ENCODE peak calls at places on chromosomes 1 and 21, in six cellular contexts. Q is activated gamma-delta T cell, Z is cardiac fibroblast, G is EL, R is M059J, D is tibial artery. X is an unnamed sample.

GRCh38 chr1:64877151-64877550 is 89.2 kb downstream of the JAK1 start:
- DNase-seq in Z (no peak), R (no peak), D (no peak), G (no peak), Q (no peak), X (no peak)

GRCh38 chr1:63774617-63775417 is 1.0 kb downstream of the ROR1 start:
- DNase-seq in R (peak; percentile 62), Z (peak; percentile 49), G (peak; percentile 53), D (peak; percentile 54), Q (no peak), X (peak; percentile 52)

GRCh38 chr1:165717918-165718515 is 19.7 kb upstream of the ALDH9A1 start:
- DNase-seq in G (peak; percentile 66), R (peak; percentile 64), D (no peak), Z (peak; percentile 81), Q (no peak), X (peak; percentile 66)

GRCh38 chr21:36647279-36648093 is 51.4 kb upstream of the SIM2 start:
- DNase-seq in Q (no peak), Z (peak; percentile 27), R (peak; percentile 79), D (no peak), G (peak; percentile 70), X (peak; percentile 81)

GRCh38 chr1:93585059-93585966 is 96.3 kb downstream of the BCAR3 start:
- DNase-seq in R (no peak), Z (peak; percentile 85), D (no peak), G (peak; percentile 30), Q (no peak), X (peak; percentile 92)

GRCh38 chr1:3246251-3246650 is 177.2 kb downstream of the PRDM16 start:
- DNase-seq in D (no peak), R (no peak), G (no peak), Z (no peak), Q (no peak), X (no peak)

GRCh38 chr1:59141267-59141863 is 155.5 kb upstream of the FGGY start:
- DNase-seq in G (no peak), Z (no peak), Q (no peak), D (no peak), R (no peak), X (no peak)

GRCh38 chr1:35442737-35443136 is 114.5 kb downstream of the KIAA0319L start:
- DNase-seq in R (no peak), Q (no peak), Z (no peak), G (no peak), D (no peak), X (no peak)

GRCh38 chr1:56575865-56576264 is 3.5 kb downstream of the PLPP3 start:
- DNase-seq in D (no peak), Z (no peak), G (no peak), Q (no peak), R (no peak), X (no peak)

GRCh38 chr1:235298772-235299513 is 29.0 kb downstream of the ARID4B start:
- DNase-seq in R (peak; percentile 7), G (no peak), D (no peak), Z (no peak), Q (no peak), X (no peak)

GRCh38 chr1:245717611-245718010 is 562.8 kb downstream of the KIF26B start:
- DNase-seq in D (no peak), Z (no peak), Q (no peak), R (no peak), G (no peak), X (no peak)

GRCh38 chr1:234154320-234155251 is 218.7 kb upstream of the COA6 start:
- DNase-seq in G (peak; percentile 78), Z (peak; percentile 81), D (no peak), Q (no peak), R (peak; percentile 82), X (peak; percentile 80)

GRCh38 chr1:16120940-16121410 is 34.9 kb downstream of the EPHA2 start:
- DNase-seq in Q (no peak), D (no peak), G (no peak), Z (no peak), R (peak; percentile 73), X (no peak)

GRCh38 chr1:190258003-190258402 is 219.7 kb downstream of the BRINP3 start:
- DNase-seq in Z (no peak), D (no peak), Q (no peak), G (no peak), R (no peak), X (no peak)

GRCh38 chr1:180194546-180195207 is 35.4 kb upstream of the LHX4 start:
- DNase-seq in Q (no peak), Z (no peak), D (no peak), R (no peak), G (no peak), X (no peak)

GRCh38 chr1:107277022-107277421 is 136.2 kb downstream of the NTNG1 start:
- DNase-seq in R (peak; percentile 39), Z (peak; percentile 38), D (no peak), Q (no peak), G (peak; percentile 30), X (peak; percentile 60)

GRCh38 chr1:77540501-77541161 is 141.8 kb downstream of the ZZZ3 start:
- DNase-seq in D (no peak), Z (peak; percentile 76), R (peak; percentile 94), Q (no peak), G (peak; percentile 90), X (peak; percentile 76)

GRCh38 chr1:88876573-88877335 is 14.6 kb downstream of the GTF2B start:
- DNase-seq in Z (peak; percentile 12), D (no peak), R (no peak), G (no peak), Q (no peak), X (no peak)

GRCh38 chr1:115761601-115762302 is 6.8 kb downstream of the CASQ2 start:
- DNase-seq in Z (no peak), D (no peak), R (no peak), Q (no peak), G (no peak), X (peak; percentile 34)

GRCh38 chr21:36202721-36203602 is 46.3 kb downstream of the DOP1B start:
- DNase-seq in Z (no peak), Q (no peak), D (no peak), G (no peak), R (peak; percentile 49), X (peak; percentile 73)

GRCh38 chr1:224513787-224514209 is 79.2 kb upstream of the WDR26 start:
- DNase-seq in R (peak; percentile 83), D (peak; percentile 79), G (peak; percentile 79), Z (peak; percentile 84), Q (peak; percentile 24), X (peak; percentile 79)

GRCh38 chr1:53343831-53344668 is 16.2 kb upstream of the LRP8 start:
- DNase-seq in G (peak; percentile 75), R (peak; percentile 42), Q (no peak), Z (no peak), D (no peak), X (peak; percentile 55)

GRCh38 chr1:198966519-198966918 is 327.7 kb downstream of the PTPRC start:
- DNase-seq in Z (no peak), R (no peak), D (no peak), G (no peak), Q (no peak), X (no peak)

GRCh38 chr1:227729881-227730629 is 5.0 kb downstream of the JMJD4 start:
- DNase-seq in G (peak; percentile 57), R (peak; percentile 58), Z (peak; percentile 66), D (peak; percentile 15), Q (no peak), X (peak; percentile 74)

GRCh38 chr1:94903318-94904009 is 23.4 kb downstream of the CNN3 start:
- DNase-seq in Q (no peak), D (no peak), Z (no peak), G (peak; percentile 36), R (peak; percentile 31), X (peak; percentile 69)

GRCh38 chr1:226308166-226308722 is 720 bp downstream of the LIN9 start:
- DNase-seq in R (no peak), Q (no peak), G (no peak), Z (no peak), D (no peak), X (no peak)

GRCh38 chr1:77282866-77283539 is 1.2 kb downstream of the AK5 start:
- DNase-seq in R (peak; percentile 11), Q (no peak), G (peak; percentile 14), Z (peak; percentile 10), D (no peak), X (peak; percentile 33)

X was measured in kidney tubule cell.